ENCODE peak calls at places on chromosomes 13 and 19, in ten cellular contexts. J is GOT3; Z is stromal cell of bone marrow; K is astrocyte of the hippocampus; O is pancreas; P is stimulated activated CD8-positive, alpha-beta memory T cell treated with anti-CD3 and anti-CD28 coated beads, Interleukin-2, amount 100 ng/mL, for 1 hour; X is left ventricle myocardium inferior; Q is iris pigment epithelial cell; A is stimulated activated CD4-positive, alpha-beta T cell treated with anti-CD3 and anti-CD28 coated beads, Interleukin-1b, Interleukin-23, amount 100 ng/mL, for 1 hour; E is CD4-positive, alpha-beta memory T cell. H is an unnamed sample.
A peak's percentile ranks its signal among the peaks of the same experiment; 100 is the strongest.

GRCh38 chr13:85521586-85521985 is 277.6 kb downstream of the SLITRK6 start:
- DNase-seq in K (no peak), Z (no peak), X (no peak), J (no peak), Q (no peak), O (no peak), A (no peak), E (no peak), P (no peak), H (no peak)

GRCh38 chr19:18144906-18145305 is 8.1 kb upstream of the PIK3R2 start:
- DNase-seq in A (no peak), E (no peak), X (no peak), J (no peak), K (no peak), Z (no peak), P (no peak), O (no peak), Q (no peak), H (no peak)

GRCh38 chr13:95260031-95260525 is 41.2 kb downstream of the ABCC4 start:
- DNase-seq in O (no peak), P (no peak), A (no peak), J (no peak), K (no peak), X (no peak), Z (no peak), E (no peak), Q (no peak), H (no peak)

GRCh38 chr13:99909097-99909835 is 62.3 kb downstream of the ZIC5 start:
- DNase-seq in Q (no peak), O (no peak), K (no peak), A (no peak), J (no peak), E (no peak), X (no peak), P (no peak), Z (no peak), H (no peak)

GRCh38 chr19:42422576-42423461 is 4.4 kb downstream of the LIPE start:
- DNase-seq in Q (no peak), E (peak; percentile 58), A (no peak), X (no peak), O (peak; percentile 45), J (no peak), P (peak; percentile 34), Z (no peak), K (no peak), H (no peak)

GRCh38 chr19:3670796-3671679 is 29.2 kb downstream of the PIP5K1C start:
- DNase-seq in X (peak; percentile 86), P (no peak), J (peak; percentile 40), E (no peak), A (no peak), O (no peak), Q (peak; percentile 76), Z (peak; percentile 78), K (peak; percentile 67), H (no peak)

GRCh38 chr13:20431080-20431479 is 94.6 kb downstream of the CRYL1 start:
- DNase-seq in E (no peak), J (no peak), Q (no peak), O (no peak), X (no peak), Z (no peak), K (no peak), P (no peak), A (no peak), H (no peak)

GRCh38 chr19:1884291-1884718 is 991 bp downstream of the ABHD17A start:
- DNase-seq in X (no peak), Z (no peak), K (no peak), Q (no peak), O (peak; percentile 27), P (no peak), A (no peak), J (no peak), E (peak; percentile 52), H (no peak)

GRCh38 chr19:398719-399118 is 10.2 kb downstream of the C2CD4C start:
- DNase-seq in J (no peak), X (no peak), P (no peak), O (peak; percentile 4), Q (no peak), Z (no peak), A (no peak), E (no peak), K (no peak), H (no peak)

GRCh38 chr19:3188627-3189596 is 3.2 kb downstream of the NCLN start:
- DNase-seq in O (no peak), A (no peak), K (no peak), E (no peak), Q (no peak), J (no peak), Z (no peak), X (no peak), P (no peak), H (no peak)

GRCh38 chr13:51341232-51341631 is 1.7 kb downstream of the SERPINE3 start:
- DNase-seq in A (no peak), E (no peak), P (no peak), X (no peak), Z (no peak), J (no peak), Q (no peak), K (no peak), O (no peak), H (no peak)

GRCh38 chr13:26950968-26951367 is 190.4 kb upstream of the GPR12 start:
- DNase-seq in K (no peak), O (no peak), Q (no peak), J (no peak), X (no peak), A (no peak), E (no peak), Z (no peak), P (no peak), H (no peak)

GRCh38 chr19:10114651-10115391 is 3.3 kb downstream of the P2RY11 start:
- DNase-seq in A (no peak), Q (no peak), O (peak; percentile 52), X (no peak), E (no peak), P (no peak), K (no peak), Z (no peak), J (no peak), H (no peak)

GRCh38 chr19:55152017-55152416 is 3.0 kb upstream of the TNNT1 start:
- DNase-seq in X (no peak), Q (no peak), K (no peak), E (no peak), A (no peak), P (no peak), O (no peak), J (no peak), Z (no peak), H (no peak)

GRCh38 chr13:36919206-36919832 is 719 bp downstream of the SMAD9 start:
- DNase-seq in E (no peak), O (no peak), X (peak; percentile 37), Q (peak; percentile 22), J (no peak), Z (peak; percentile 9), P (no peak), K (peak; percentile 83), A (no peak), H (peak; percentile 49)

GRCh38 chr13:50248537-50249521 is 233.6 kb downstream of the KCNRG start:
- DNase-seq in O (no peak), X (no peak), E (peak; percentile 19), J (no peak), Q (no peak), Z (no peak), K (no peak), P (no peak), A (no peak), H (no peak)

H was measured in HuH-7.5.